ENCODE peak calls at places on chromosomes 16 and 17, in ten cellular contexts. A, M, F, U, Y, Q, L, T, W and D are unnamed samples.

GRCh38 chr16:84613408-84614071 is 4.3 kb downstream of the COTL1 start:
- DNase-seq in A (no peak), Y (no peak), U (no peak), M (no peak), F (no peak), W (no peak), L (no peak), T (no peak), Q (no peak), D (no peak)

GRCh38 chr16:86044881-86045600 is 146.1 kb downstream of the IRF8 start:
- DNase-seq in U (no peak), Q (no peak), M (no peak), L (no peak), A (peak), W (peak), Y (no peak), F (no peak), T (no peak), D (no peak)

GRCh38 chr17:81400154-81400938 is 5.1 kb downstream of the BAHCC1 start:
- DNase-seq in Q (peak), A (no peak), U (peak), T (peak), Y (no peak), L (no peak), F (peak), M (no peak), W (no peak), D (no peak)

GRCh38 chr17:33983824-33984574 is 271.1 kb upstream of the CCL2 start:
- DNase-seq in L (no peak), M (no peak), T (no peak), A (no peak), W (no peak), Q (no peak), F (no peak), Y (no peak), U (no peak), D (peak)

GRCh38 chr17:8222380-8222629 is 11.9 kb upstream of the AURKB start:
- DNase-seq in A (no peak), F (no peak), T (no peak), Y (no peak), M (no peak), W (peak), L (no peak), U (peak), Q (no peak), D (no peak)

GRCh38 chr17:80862978-80863377 is 128.7 kb upstream of the CHMP6 start:
- DNase-seq in U (no peak), Q (no peak), F (no peak), A (no peak), T (no peak), W (no peak), Y (no peak), L (no peak), M (no peak), D (no peak)

GRCh38 chr16:84548971-84549844 is 44.7 kb upstream of the MEAK7 start:
- DNase-seq in L (no peak), W (no peak), U (no peak), F (no peak), A (no peak), T (peak), Q (no peak), Y (no peak), M (no peak), D (no peak)

GRCh38 chr17:66906321-66907278 is 57.9 kb upstream of the CACNG4 start:
- DNase-seq in F (peak), W (peak), U (peak), L (peak), T (peak), Q (peak), Y (peak), M (peak), A (no peak), D (peak)

GRCh38 chr16:59527206-59527997 is 793.3 kb upstream of the GOT2 start:
- DNase-seq in L (no peak), Y (peak), W (no peak), U (no peak), A (no peak), Q (peak), F (peak), T (no peak), M (no peak), D (no peak)

GRCh38 chr16:17244865-17245264 is 225.9 kb downstream of the XYLT1 start:
- DNase-seq in W (no peak), F (no peak), M (no peak), Q (no peak), Y (no peak), T (no peak), A (no peak), U (no peak), L (no peak), D (no peak)

GRCh38 chr16:50594332-50595260 is 46.4 kb downstream of the NKD1 start:
- DNase-seq in Y (no peak), T (peak), W (no peak), L (no peak), Q (no peak), U (no peak), A (no peak), M (no peak), F (no peak), D (no peak)

GRCh38 chr16:75256059-75256870 is 4.8 kb upstream of the BCAR1 start:
- DNase-seq in W (no peak), L (no peak), A (peak), Q (no peak), F (peak), T (peak), M (peak), U (no peak), Y (no peak), D (no peak)

GRCh38 chr16:69931631-69932030 is 19.5 kb upstream of the CLEC18A start:
- DNase-seq in T (peak), M (no peak), F (no peak), A (no peak), L (no peak), Y (no peak), Q (no peak), W (no peak), U (no peak), D (no peak)

GRCh38 chr16:25950586-25951201 is 258.9 kb downstream of the HS3ST4 start:
- DNase-seq in U (peak), A (no peak), F (no peak), M (no peak), W (no peak), Y (no peak), Q (no peak), T (no peak), L (no peak), D (no peak)

GRCh38 chr17:19016881-19017280 is 12.3 kb upstream of the FAM83G start:
- DNase-seq in Q (no peak), F (no peak), U (no peak), W (no peak), T (peak), Y (no peak), A (peak), M (no peak), L (no peak), D (no peak)

GRCh38 chr17:44257815-44258750 is 9.9 kb downstream of the SLC4A1 start:
- DNase-seq in F (no peak), Y (no peak), W (no peak), T (no peak), Q (no peak), M (no peak), U (no peak), A (no peak), L (no peak), D (no peak)

GRCh38 chr17:78168906-78169793 is 769 bp downstream of the SYNGR2 start:
- DNase-seq in L (peak), A (peak), U (peak), F (peak), Q (peak), M (peak), Y (no peak), W (peak), T (peak), D (no peak)

DNA sequence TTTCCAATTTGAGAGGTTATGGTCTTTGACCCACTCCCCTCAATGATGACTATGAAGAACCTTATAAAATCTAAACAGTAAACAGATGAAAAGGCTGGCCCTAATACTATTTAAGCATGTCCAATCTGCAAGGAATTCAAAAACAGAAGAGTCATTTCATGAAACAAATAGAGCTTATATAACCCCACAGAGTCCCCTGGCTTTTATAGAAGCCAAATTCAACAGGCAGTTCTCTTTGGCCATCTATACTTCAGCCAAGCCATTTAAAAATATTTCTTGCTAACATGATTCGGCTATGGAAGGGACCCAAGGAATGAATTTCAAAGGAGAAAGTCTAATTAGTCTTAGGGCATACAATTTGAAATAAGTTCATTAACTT is 43.4 kb downstream of the SPOP start:
- DNase-seq in Y (no peak), F (no peak), Q (no peak), W (no peak), M (no peak), T (no peak), U (no peak), A (no peak), L (no peak), D (no peak)
- H3K4me3 ChIP-seq in Y (no peak), F (no peak), Q (no peak), W (no peak), M (no peak), T (no peak), U (no peak), A (no peak), L (no peak), D (no peak)

GRCh38 chr17:39665642-39666221 is 583 bp downstream of the TCAP start:
- DNase-seq in L (no peak), M (peak), A (no peak), U (peak), Q (no peak), F (peak), Y (no peak), W (no peak), T (no peak), D (no peak)
- TF ChIP-seq CTCF in L (no peak), M (no peak), A (no peak), U (peak), Q (no peak), F (no peak), Y (no peak), W (no peak), T (no peak), D (no peak)

GRCh38 chr17:36950027-36950426 is 1.3 kb downstream of the AATF start:
- DNase-seq in A (no peak), F (no peak), T (no peak), L (no peak), U (no peak), W (no peak), M (no peak), Y (no peak), Q (no peak), D (no peak)
- H3K4me3 ChIP-seq in A (peak), F (peak), T (peak), L (peak), U (peak), W (peak), M (peak), Y (peak), Q (peak), D (peak)

DNA sequence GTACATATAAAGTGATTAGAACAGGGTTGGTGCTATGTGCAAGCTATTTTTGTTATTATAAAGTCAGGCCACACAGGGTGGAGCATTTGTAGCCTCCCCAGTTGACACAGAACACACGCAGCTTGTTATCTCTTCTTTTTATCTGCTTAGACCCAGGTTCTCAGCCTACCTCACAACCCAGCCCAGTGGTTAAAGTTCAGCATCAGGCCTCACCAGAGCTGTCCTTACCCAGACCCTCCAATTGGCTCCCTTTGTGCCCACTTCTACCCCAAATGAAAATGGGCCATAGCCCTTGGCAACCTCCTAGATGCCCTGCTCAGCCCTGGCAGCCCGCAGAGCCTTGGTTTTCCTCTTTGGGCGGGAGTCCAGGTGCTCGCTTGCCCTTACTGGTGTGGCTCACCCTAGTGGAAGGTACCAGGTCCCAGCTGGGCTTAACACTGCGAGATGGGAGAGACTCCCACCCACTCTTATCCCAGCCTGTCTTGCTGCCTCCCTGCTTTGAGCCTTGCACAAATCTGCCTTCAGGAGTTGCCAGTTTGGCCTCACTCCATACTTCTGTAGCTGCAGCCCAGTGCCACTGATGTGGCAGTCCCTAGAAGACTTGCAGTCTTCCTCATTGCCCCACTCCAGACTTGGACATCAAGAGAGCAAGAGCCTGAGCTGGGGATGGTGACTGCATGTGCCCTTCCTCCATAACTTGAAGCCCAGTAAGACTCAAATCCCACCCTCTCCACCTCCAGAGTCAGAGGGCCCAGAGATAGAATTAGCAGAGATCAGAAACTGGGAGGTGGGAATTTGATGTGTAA is 1.2 kb upstream of the PIGS start:
- DNase-seq in U (no peak), T (peak), Y (no peak), M (no peak), L (no peak), Q (no peak), W (no peak), A (no peak), F (no peak), D (no peak)
- TF ChIP-seq CTCF in U (no peak), T (no peak), Y (no peak), M (no peak), L (no peak), Q (no peak), W (no peak), A (no peak), F (no peak), D (no peak)

DNA sequence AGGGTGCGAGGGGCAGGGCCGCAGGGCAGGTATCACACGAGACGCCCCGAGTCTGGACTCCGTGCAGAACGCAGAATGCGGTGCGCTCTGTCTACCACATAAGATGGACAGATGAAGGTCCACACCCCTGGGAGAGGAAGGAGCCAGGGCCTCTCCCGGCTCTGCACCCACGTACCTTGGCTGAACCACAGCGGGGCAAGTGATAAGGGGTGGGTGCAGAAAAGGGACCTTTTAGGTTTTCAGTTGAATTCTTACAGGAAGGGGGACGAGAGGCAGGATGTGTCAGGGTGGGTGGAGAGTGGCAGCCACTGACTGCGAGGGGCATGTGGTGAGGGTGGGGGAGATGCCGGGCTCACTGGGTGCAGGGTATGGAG is 338 bp downstream of the CD300A start:
- DNase-seq in Y (no peak), U (no peak), Q (no peak), A (no peak), L (no peak), M (no peak), T (no peak), F (no peak), W (peak), D (no peak)
- H3K4me3 ChIP-seq in Y (no peak), U (no peak), Q (no peak), A (no peak), L (no peak), M (peak), T (peak), F (no peak), W (peak), D (peak)

GRCh38 chr17:13002761-13003453 is 14.9 kb downstream of the ELAC2 start:
- DNase-seq in Y (peak), A (peak), U (peak), W (peak), L (peak), F (peak), M (peak), T (no peak), Q (peak), D (peak)
- TF ChIP-seq CTCF in Y (peak), A (peak), U (peak), W (peak), L (peak), F (peak), M (peak), T (peak), Q (peak), D (peak)

DNA sequence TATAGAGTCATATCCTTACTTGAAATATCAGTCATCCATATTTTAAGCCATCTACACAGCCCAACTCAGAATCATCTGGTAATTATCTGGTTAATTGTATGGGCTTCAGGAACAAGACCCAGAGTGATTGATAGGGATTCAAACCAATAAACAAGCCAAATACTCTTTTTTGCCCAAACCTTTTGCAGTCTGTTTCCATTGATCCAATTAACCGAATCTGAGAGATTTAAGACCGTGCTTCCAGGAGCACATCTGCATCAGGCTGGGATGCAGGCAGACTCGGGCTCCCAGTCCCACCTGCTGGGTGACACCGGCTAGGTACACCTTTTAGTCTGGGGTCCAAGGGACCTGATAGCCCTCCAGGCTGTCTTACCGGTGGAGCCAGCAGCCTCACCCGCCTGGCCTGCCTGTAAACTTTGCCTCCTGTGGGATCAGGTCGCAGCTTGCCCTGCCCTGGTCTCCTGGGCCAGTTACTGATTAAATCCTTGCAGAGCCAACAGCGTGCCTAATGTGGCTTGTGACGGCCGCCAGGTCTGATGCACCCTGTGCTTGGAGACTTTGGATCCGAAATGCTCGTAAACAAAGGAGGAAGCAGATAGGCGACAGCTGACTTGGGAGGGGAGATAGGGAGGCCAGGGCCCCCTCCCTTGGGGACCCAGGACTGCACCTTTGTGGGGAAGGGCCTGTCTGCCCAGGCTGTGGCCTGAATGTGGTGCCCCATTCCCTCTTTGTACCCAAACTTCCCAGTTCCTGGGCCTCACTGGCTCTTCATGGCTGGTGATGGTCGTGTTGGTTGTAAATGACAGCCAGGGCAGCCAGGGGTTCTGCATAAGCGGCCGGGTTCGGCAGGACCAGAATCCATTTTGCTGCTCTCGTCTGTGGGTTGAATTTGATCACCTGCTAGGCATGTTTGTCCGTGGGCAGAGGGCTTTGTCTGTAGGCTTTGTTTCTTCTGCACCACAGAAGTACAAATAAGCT is 3.8 kb downstream of the CMIP start:
- DNase-seq in L (peak), Y (no peak), M (no peak), F (no peak), U (peak), W (no peak), A (no peak), Q (no peak), T (peak), D (no peak)
- H3K4me3 ChIP-seq in L (peak), Y (peak), M (no peak), F (no peak), U (peak), W (no peak), A (peak), Q (no peak), T (peak), D (no peak)